ENCODE peak calls at places on chromosomes 3 and 15, in ten cellular contexts. One of them, this sample, is unnamed.

GRCh38 chr3:158420654-158421396 is 150.2 kb upstream of the MLF1 start:
- DNase-seq in fibroblast of villous mesenchyme: peak; percentile 36
- DNase-seq in heart right ventricle: no peak
- DNase-seq in amniotic stem cell: no peak
- DNase-seq in LoVo: no peak
- DNase-seq in stimulated activated CD8-positive, alpha-beta memory T cell treated with anti-CD3 and anti-CD28 coated beads, Interleukin-7, amount 100 ng/mL, for 1 hour: no peak
- DNase-seq in SW480: no peak
- DNase-seq in stimulated activated CD4-positive, alpha-beta T cell treated with anti-CD3 and anti-CD28 coated beads, TNF-alpha, amount 100 ng/mL, for 4 hours: no peak
- DNase-seq in activated CD8-positive, alpha-beta memory T cell treated with anti-CD3 and anti-CD28 coated beads for 48 hours: no peak
- DNase-seq in AG04450: peak; percentile 39
- DNase-seq in this sample: peak; percentile 71

GRCh38 chr3:48356419-48356818 is 15.6 kb upstream of the FBXW12 start:
- DNase-seq in fibroblast of villous mesenchyme: no peak
- DNase-seq in heart right ventricle: no peak
- DNase-seq in amniotic stem cell: no peak
- DNase-seq in LoVo: no peak
- DNase-seq in stimulated activated CD8-positive, alpha-beta memory T cell treated with anti-CD3 and anti-CD28 coated beads, Interleukin-7, amount 100 ng/mL, for 1 hour: no peak
- DNase-seq in SW480: no peak
- DNase-seq in stimulated activated CD4-positive, alpha-beta T cell treated with anti-CD3 and anti-CD28 coated beads, TNF-alpha, amount 100 ng/mL, for 4 hours: no peak
- DNase-seq in activated CD8-positive, alpha-beta memory T cell treated with anti-CD3 and anti-CD28 coated beads for 48 hours: no peak
- DNase-seq in AG04450: no peak
- DNase-seq in this sample: no peak

GRCh38 chr3:58955308-58955707 is 94.5 kb downstream of the CFAP20DC start:
- DNase-seq in fibroblast of villous mesenchyme: no peak
- DNase-seq in heart right ventricle: no peak
- DNase-seq in amniotic stem cell: no peak
- DNase-seq in LoVo: no peak
- DNase-seq in stimulated activated CD8-positive, alpha-beta memory T cell treated with anti-CD3 and anti-CD28 coated beads, Interleukin-7, amount 100 ng/mL, for 1 hour: no peak
- DNase-seq in SW480: no peak
- DNase-seq in stimulated activated CD4-positive, alpha-beta T cell treated with anti-CD3 and anti-CD28 coated beads, TNF-alpha, amount 100 ng/mL, for 4 hours: no peak
- DNase-seq in activated CD8-positive, alpha-beta memory T cell treated with anti-CD3 and anti-CD28 coated beads for 48 hours: no peak
- DNase-seq in AG04450: no peak
- DNase-seq in this sample: no peak

GRCh38 chr15:85771781-85772445 is 22.8 kb downstream of the KLHL25 start:
- DNase-seq in fibroblast of villous mesenchyme: peak; percentile 40
- DNase-seq in heart right ventricle: peak; percentile 52
- DNase-seq in amniotic stem cell: no peak
- DNase-seq in LoVo: no peak
- DNase-seq in stimulated activated CD8-positive, alpha-beta memory T cell treated with anti-CD3 and anti-CD28 coated beads, Interleukin-7, amount 100 ng/mL, for 1 hour: no peak
- DNase-seq in SW480: no peak
- DNase-seq in stimulated activated CD4-positive, alpha-beta T cell treated with anti-CD3 and anti-CD28 coated beads, TNF-alpha, amount 100 ng/mL, for 4 hours: no peak
- DNase-seq in activated CD8-positive, alpha-beta memory T cell treated with anti-CD3 and anti-CD28 coated beads for 48 hours: no peak
- DNase-seq in AG04450: no peak
- DNase-seq in this sample: no peak

GRCh38 chr3:186079925-186080324 is 29.0 kb downstream of the ETV5 start:
- DNase-seq in fibroblast of villous mesenchyme: no peak
- DNase-seq in heart right ventricle: no peak
- DNase-seq in amniotic stem cell: no peak
- DNase-seq in LoVo: no peak
- DNase-seq in stimulated activated CD8-positive, alpha-beta memory T cell treated with anti-CD3 and anti-CD28 coated beads, Interleukin-7, amount 100 ng/mL, for 1 hour: no peak
- DNase-seq in SW480: no peak
- DNase-seq in stimulated activated CD4-positive, alpha-beta T cell treated with anti-CD3 and anti-CD28 coated beads, TNF-alpha, amount 100 ng/mL, for 4 hours: no peak
- DNase-seq in activated CD8-positive, alpha-beta memory T cell treated with anti-CD3 and anti-CD28 coated beads for 48 hours: no peak
- DNase-seq in AG04450: no peak
- DNase-seq in this sample: no peak

GRCh38 chr15:39199076-39199475 is 381.8 kb upstream of the THBS1 start:
- DNase-seq in fibroblast of villous mesenchyme: peak; percentile 64
- DNase-seq in heart right ventricle: peak; percentile 21
- DNase-seq in amniotic stem cell: no peak
- DNase-seq in LoVo: no peak
- DNase-seq in stimulated activated CD8-positive, alpha-beta memory T cell treated with anti-CD3 and anti-CD28 coated beads, Interleukin-7, amount 100 ng/mL, for 1 hour: no peak
- DNase-seq in SW480: no peak
- DNase-seq in stimulated activated CD4-positive, alpha-beta T cell treated with anti-CD3 and anti-CD28 coated beads, TNF-alpha, amount 100 ng/mL, for 4 hours: no peak
- DNase-seq in activated CD8-positive, alpha-beta memory T cell treated with anti-CD3 and anti-CD28 coated beads for 48 hours: no peak
- DNase-seq in AG04450: no peak
- DNase-seq in this sample: no peak

GRCh38 chr3:193732827-193733226 is 139.8 kb downstream of the OPA1 start:
- DNase-seq in fibroblast of villous mesenchyme: no peak
- DNase-seq in heart right ventricle: no peak
- DNase-seq in amniotic stem cell: no peak
- DNase-seq in LoVo: no peak
- DNase-seq in stimulated activated CD8-positive, alpha-beta memory T cell treated with anti-CD3 and anti-CD28 coated beads, Interleukin-7, amount 100 ng/mL, for 1 hour: no peak
- DNase-seq in SW480: no peak
- DNase-seq in stimulated activated CD4-positive, alpha-beta T cell treated with anti-CD3 and anti-CD28 coated beads, TNF-alpha, amount 100 ng/mL, for 4 hours: no peak
- DNase-seq in activated CD8-positive, alpha-beta memory T cell treated with anti-CD3 and anti-CD28 coated beads for 48 hours: no peak
- DNase-seq in AG04450: no peak
- DNase-seq in this sample: no peak

GRCh38 chr3:14793126-14793857 is 25.5 kb upstream of the FGD5 start:
- DNase-seq in fibroblast of villous mesenchyme: no peak
- DNase-seq in heart right ventricle: peak; percentile 51
- DNase-seq in amniotic stem cell: no peak
- DNase-seq in LoVo: no peak
- DNase-seq in stimulated activated CD8-positive, alpha-beta memory T cell treated with anti-CD3 and anti-CD28 coated beads, Interleukin-7, amount 100 ng/mL, for 1 hour: no peak
- DNase-seq in SW480: no peak
- DNase-seq in stimulated activated CD4-positive, alpha-beta T cell treated with anti-CD3 and anti-CD28 coated beads, TNF-alpha, amount 100 ng/mL, for 4 hours: no peak
- DNase-seq in activated CD8-positive, alpha-beta memory T cell treated with anti-CD3 and anti-CD28 coated beads for 48 hours: no peak
- DNase-seq in AG04450: no peak
- DNase-seq in this sample: no peak

GRCh38 chr15:25178835-25179672 is 224.3 kb downstream of the SNRPN start:
- DNase-seq in fibroblast of villous mesenchyme: no peak
- DNase-seq in heart right ventricle: peak; percentile 4
- DNase-seq in amniotic stem cell: no peak
- DNase-seq in LoVo: no peak
- DNase-seq in stimulated activated CD8-positive, alpha-beta memory T cell treated with anti-CD3 and anti-CD28 coated beads, Interleukin-7, amount 100 ng/mL, for 1 hour: no peak
- DNase-seq in SW480: no peak
- DNase-seq in stimulated activated CD4-positive, alpha-beta T cell treated with anti-CD3 and anti-CD28 coated beads, TNF-alpha, amount 100 ng/mL, for 4 hours: no peak
- DNase-seq in activated CD8-positive, alpha-beta memory T cell treated with anti-CD3 and anti-CD28 coated beads for 48 hours: no peak
- DNase-seq in AG04450: no peak
- DNase-seq in this sample: no peak